ENCODE peak calls at places on chromosomes 5 and 9, in six cellular contexts. One of them, this sample, is unnamed.

GRCh38 chr5:134092875-134093274 is 21.6 kb upstream of the TCF7 start:
- DNase-seq in A549: peak; percentile 26
- DNase-seq in tibial nerve: no peak
- DNase-seq in transverse colon: peak; percentile 66
- DNase-seq in sigmoid colon: no peak
- DNase-seq in HepG2: no peak
- DNase-seq in this sample: no peak

GRCh38 chr5:89313804-89314588 is 431.0 kb upstream of the MEF2C start:
- DNase-seq in tibial nerve: no peak
- DNase-seq in A549: no peak
- DNase-seq in transverse colon: peak; percentile 8
- DNase-seq in sigmoid colon: no peak
- DNase-seq in HepG2: no peak
- DNase-seq in this sample: no peak

GRCh38 chr9:90457386-90458080 is 185.1 kb downstream of the DIRAS2 start:
- DNase-seq in transverse colon: no peak
- DNase-seq in A549: no peak
- DNase-seq in HepG2: no peak
- DNase-seq in sigmoid colon: no peak
- DNase-seq in tibial nerve: no peak
- DNase-seq in this sample: no peak

GRCh38 chr5:38546691-38547146 is 9.7 kb downstream of the LIFR start:
- DNase-seq in sigmoid colon: no peak
- DNase-seq in A549: no peak
- DNase-seq in HepG2: peak; percentile 95
- DNase-seq in tibial nerve: no peak
- DNase-seq in transverse colon: no peak
- DNase-seq in this sample: no peak

GRCh38 chr5:35092703-35093102 is 45.0 kb upstream of the AGXT2 start:
- DNase-seq in tibial nerve: no peak
- DNase-seq in HepG2: no peak
- DNase-seq in sigmoid colon: no peak
- DNase-seq in transverse colon: no peak
- DNase-seq in A549: no peak
- DNase-seq in this sample: no peak

GRCh38 chr9:88387035-88387732 is 1.1 kb upstream of the SPIN1 start:
- DNase-seq in HepG2: peak; percentile 18
- DNase-seq in tibial nerve: peak; percentile 42
- DNase-seq in sigmoid colon: peak; percentile 69
- DNase-seq in A549: peak; percentile 54
- DNase-seq in transverse colon: peak; percentile 74
- DNase-seq in this sample: peak; percentile 49

GRCh38 chr5:69525490-69525889 is 32.9 kb downstream of the OCLN start:
- DNase-seq in A549: no peak
- DNase-seq in sigmoid colon: no peak
- DNase-seq in tibial nerve: no peak
- DNase-seq in transverse colon: no peak
- DNase-seq in HepG2: no peak
- DNase-seq in this sample: no peak

GRCh38 chr5:82298668-82299067 is 20.5 kb upstream of the RPS23 start:
- DNase-seq in transverse colon: no peak
- DNase-seq in HepG2: no peak
- DNase-seq in tibial nerve: no peak
- DNase-seq in sigmoid colon: no peak
- DNase-seq in A549: no peak
- DNase-seq in this sample: no peak

GRCh38 chr9:9079473-9079872 is 1279.9 kb upstream of the DMAC1 start:
- DNase-seq in sigmoid colon: no peak
- DNase-seq in transverse colon: no peak
- DNase-seq in HepG2: no peak
- DNase-seq in tibial nerve: no peak
- DNase-seq in A549: no peak
- DNase-seq in this sample: no peak

GRCh38 chr5:62645223-62645622 is 66.6 kb downstream of the LRRC70 start:
- DNase-seq in tibial nerve: no peak
- DNase-seq in transverse colon: no peak
- DNase-seq in HepG2: peak; percentile 51
- DNase-seq in A549: no peak
- DNase-seq in sigmoid colon: no peak
- DNase-seq in this sample: no peak

GRCh38 chr5:172800088-172800551 is 29.1 kb upstream of the DUSP1 start:
- DNase-seq in tibial nerve: peak; percentile 46
- DNase-seq in HepG2: no peak
- DNase-seq in transverse colon: peak; percentile 58
- DNase-seq in A549: peak; percentile 72
- DNase-seq in sigmoid colon: peak; percentile 84
- DNase-seq in this sample: peak; percentile 95

GRCh38 chr5:14231156-14231555 is 88.0 kb downstream of the TRIO start:
- DNase-seq in A549: no peak
- DNase-seq in sigmoid colon: no peak
- DNase-seq in transverse colon: no peak
- DNase-seq in HepG2: no peak
- DNase-seq in tibial nerve: no peak
- DNase-seq in this sample: no peak

GRCh38 chr5:83006683-83007283 is 70.4 kb downstream of the TMEM167A start:
- DNase-seq in A549: no peak
- DNase-seq in tibial nerve: no peak
- DNase-seq in transverse colon: no peak
- DNase-seq in HepG2: no peak
- DNase-seq in sigmoid colon: no peak
- DNase-seq in this sample: no peak

GRCh38 chr5:177023247-177023703 is 779 bp downstream of the ZNF346 start:
- DNase-seq in A549: no peak
- DNase-seq in transverse colon: no peak
- DNase-seq in sigmoid colon: no peak
- DNase-seq in tibial nerve: no peak
- DNase-seq in HepG2: peak; percentile 9
- DNase-seq in this sample: no peak

GRCh38 chr5:137737349-137738256 is 1.7 kb upstream of the KLHL3 start:
- DNase-seq in transverse colon: peak; percentile 47
- DNase-seq in A549: no peak
- DNase-seq in HepG2: no peak
- DNase-seq in tibial nerve: peak; percentile 58
- DNase-seq in sigmoid colon: no peak
- DNase-seq in this sample: no peak

GRCh38 chr5:39283231-39283818 is 64.0 kb upstream of the FYB1 start:
- DNase-seq in A549: peak; percentile 83
- DNase-seq in sigmoid colon: no peak
- DNase-seq in HepG2: peak; percentile 67
- DNase-seq in transverse colon: peak; percentile 26
- DNase-seq in tibial nerve: peak; percentile 67
- DNase-seq in this sample: no peak

DNA sequence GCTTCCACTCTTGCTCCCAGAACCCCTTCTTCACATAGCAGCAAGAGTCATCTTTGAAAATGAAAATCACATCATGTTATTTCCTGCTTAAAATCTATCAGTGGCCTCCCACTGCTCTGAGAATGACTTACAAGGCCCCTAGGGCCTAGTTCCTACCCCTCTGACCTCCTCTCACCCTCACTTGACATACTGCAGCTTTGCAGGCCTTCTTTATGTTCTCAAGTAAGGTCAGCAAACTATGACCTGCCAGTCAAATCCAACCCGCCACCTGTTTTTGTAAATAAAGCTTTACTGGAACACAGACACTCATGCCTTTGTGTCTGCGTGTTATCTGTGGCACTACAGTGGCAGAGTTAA is 185.7 kb downstream of the NR3C1 start:
- DNase-seq in HepG2: no peak
- DNase-seq in A549: no peak
- DNase-seq in sigmoid colon: no peak
- DNase-seq in transverse colon: no peak
- DNase-seq in tibial nerve: no peak
- DNase-seq in this sample: no peak
- H3K4me1 ChIP-seq in HepG2: peaks cover 26% of the 10 kb centered on the region
- H3K4me1 ChIP-seq in A549: peaks cover 28% of the 10 kb centered on the region
- H3K4me1 ChIP-seq in sigmoid colon: peaks cover 12% of the 10 kb centered on the region
- H3K4me1 ChIP-seq in transverse colon: peaks cover 6% of the 10 kb centered on the region
- H3K4me1 ChIP-seq in tibial nerve: peaks cover 10% of the 10 kb centered on the region
- H3K4me1 ChIP-seq in this sample: peaks cover 30% of the 10 kb centered on the region

GRCh38 chr5:143003328-143003636 is 233.1 kb downstream of the ARHGAP26 start:
- DNase-seq in transverse colon: no peak
- DNase-seq in HepG2: no peak
- DNase-seq in sigmoid colon: no peak
- DNase-seq in A549: no peak
- DNase-seq in tibial nerve: no peak
- DNase-seq in this sample: no peak

GRCh38 chr5:143001764-143002351 is 231.7 kb downstream of the ARHGAP26 start:
- DNase-seq in transverse colon: no peak
- DNase-seq in A549: no peak
- DNase-seq in sigmoid colon: no peak
- DNase-seq in tibial nerve: no peak
- DNase-seq in HepG2: no peak
- DNase-seq in this sample: no peak

GRCh38 chr5:143006511-143006910 is 236.3 kb downstream of the ARHGAP26 start:
- DNase-seq in HepG2: no peak
- DNase-seq in transverse colon: no peak
- DNase-seq in tibial nerve: no peak
- DNase-seq in A549: no peak
- DNase-seq in sigmoid colon: no peak
- DNase-seq in this sample: no peak

GRCh38 chr5:143004361-143004802 is 234.2 kb downstream of the ARHGAP26 start:
- DNase-seq in HepG2: no peak
- DNase-seq in sigmoid colon: no peak
- DNase-seq in A549: no peak
- DNase-seq in transverse colon: no peak
- DNase-seq in tibial nerve: no peak
- DNase-seq in this sample: no peak

DNA sequence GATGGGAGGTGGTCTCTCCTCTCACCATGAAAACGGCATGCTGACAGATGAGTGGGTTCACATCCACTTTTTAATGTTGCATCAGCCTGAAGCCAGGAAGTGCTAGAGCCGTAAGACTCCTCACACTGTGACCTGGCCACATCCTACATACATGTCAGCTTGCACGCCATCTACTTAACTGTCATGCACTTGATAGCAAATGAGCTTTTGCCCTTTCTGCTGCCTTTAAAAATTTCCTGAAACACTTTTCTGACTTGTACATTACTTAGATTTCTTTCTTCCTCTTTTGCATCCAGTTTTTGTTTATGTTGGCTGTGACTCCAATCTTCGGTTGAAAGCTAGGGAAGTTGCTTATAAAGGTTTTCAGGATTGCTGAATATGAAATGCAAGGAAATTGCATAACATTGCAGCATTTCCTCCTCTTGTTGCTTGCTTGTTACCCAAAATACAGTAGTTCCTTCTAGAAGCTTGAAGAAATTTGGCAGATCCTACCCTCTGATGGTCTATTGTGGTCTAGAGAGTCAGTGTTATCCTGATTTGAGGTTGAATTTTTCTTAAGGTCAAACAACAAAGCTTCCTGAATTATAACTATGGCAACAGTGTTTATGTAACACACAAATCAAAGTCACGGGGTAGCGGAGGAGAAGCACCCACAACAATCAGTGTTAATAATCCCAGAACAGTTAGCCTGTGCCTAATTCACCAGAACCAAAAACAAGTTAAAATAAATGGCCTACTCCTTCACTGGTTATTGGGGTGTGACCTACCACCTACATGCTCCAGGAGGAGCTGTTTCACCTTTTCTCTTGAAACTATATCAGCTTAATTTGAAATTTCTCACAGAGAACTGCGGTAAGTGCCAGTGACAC is 232.5 kb downstream of the ARHGAP26 start:
- DNase-seq in HepG2: no peak
- DNase-seq in sigmoid colon: no peak
- DNase-seq in A549: peak; percentile 57
- DNase-seq in transverse colon: peak; percentile 54
- DNase-seq in tibial nerve: peak; percentile 41
- DNase-seq in this sample: peak; percentile 62
- TF ChIP-seq EP300 in HepG2: no peak
- TF ChIP-seq EP300 in sigmoid colon: no peak
- TF ChIP-seq EP300 in A549: no peak
- TF ChIP-seq EP300 in transverse colon: no peak
- TF ChIP-seq EP300 in tibial nerve: peak; percentile 95
- TF ChIP-seq EP300 in this sample: peak; percentile 63

DNA sequence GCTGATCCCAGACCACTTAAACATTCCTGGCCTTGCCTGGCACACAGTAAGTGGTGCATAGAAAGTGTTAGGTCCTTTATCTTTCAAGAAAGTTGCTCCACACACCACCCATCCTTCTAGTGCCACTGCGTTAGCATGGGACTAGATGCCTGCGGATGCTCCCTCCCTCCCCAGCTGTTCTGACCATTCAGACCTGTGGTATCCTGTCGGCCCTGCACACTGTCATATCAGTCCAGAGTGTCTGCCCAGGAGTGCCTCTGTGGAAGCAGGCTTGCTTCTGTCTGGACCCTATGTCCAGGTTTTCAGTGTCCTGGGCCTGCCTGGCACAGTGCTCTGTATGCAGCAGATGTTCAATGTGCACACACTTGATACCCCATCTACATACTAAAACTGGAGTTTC is 38.3 kb upstream of the SMU1 start:
- DNase-seq in A549: no peak
- DNase-seq in transverse colon: peak; percentile 0
- DNase-seq in sigmoid colon: no peak
- DNase-seq in tibial nerve: no peak
- DNase-seq in HepG2: no peak
- DNase-seq in this sample: no peak
- H3K4me1 ChIP-seq in A549: peaks cover 15% of the 10 kb centered on the region
- H3K4me1 ChIP-seq in transverse colon: no peaks in the 10 kb centered on the region
- H3K4me1 ChIP-seq in sigmoid colon: no peaks in the 10 kb centered on the region
- H3K4me1 ChIP-seq in tibial nerve: peaks cover 14% of the 10 kb centered on the region
- H3K4me1 ChIP-seq in HepG2: no peaks in the 10 kb centered on the region
- H3K4me1 ChIP-seq in this sample: peaks cover 11% of the 10 kb centered on the region

GRCh38 chr5:60356716-60357115 is 343.2 kb downstream of the DEPDC1B start:
- DNase-seq in HepG2: no peak
- DNase-seq in A549: no peak
- DNase-seq in transverse colon: no peak
- DNase-seq in sigmoid colon: no peak
- DNase-seq in tibial nerve: no peak
- DNase-seq in this sample: no peak
- TF ChIP-seq EP300 in HepG2: no peak
- TF ChIP-seq EP300 in A549: no peak
- TF ChIP-seq EP300 in transverse colon: no peak
- TF ChIP-seq EP300 in sigmoid colon: no peak
- TF ChIP-seq EP300 in tibial nerve: no peak
- TF ChIP-seq EP300 in this sample: no peak

DNA sequence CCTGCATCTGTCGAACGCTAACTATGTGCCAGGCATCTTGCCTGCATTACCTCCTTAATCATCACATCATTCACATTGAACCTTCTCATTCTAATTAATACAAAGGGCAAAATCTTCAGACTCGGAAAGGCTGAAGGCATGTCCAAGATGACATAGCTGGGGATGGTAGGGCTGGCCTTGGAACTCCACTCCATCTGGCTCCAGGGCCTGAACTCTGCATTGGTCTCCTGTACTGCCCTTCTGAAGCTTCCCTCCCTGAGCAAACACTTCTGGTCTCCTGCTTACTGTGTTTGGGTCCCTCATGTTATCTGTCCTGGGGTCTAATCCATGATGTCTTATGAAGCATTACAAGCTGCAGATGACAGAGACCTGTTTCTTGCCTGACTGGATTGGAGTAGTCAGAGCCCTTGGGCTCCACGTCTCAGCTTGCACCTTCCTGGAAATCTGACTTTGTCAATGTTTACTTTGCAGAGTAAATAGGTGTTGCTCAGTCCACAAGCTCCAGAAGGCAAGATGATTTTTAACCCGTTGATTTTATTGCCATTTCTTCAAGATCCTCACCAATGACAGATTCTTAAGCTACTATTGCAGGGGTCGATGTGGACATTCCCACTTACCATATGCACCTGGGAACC is 106.1 kb downstream of the GALNT10 start:
- DNase-seq in tibial nerve: no peak
- DNase-seq in HepG2: no peak
- DNase-seq in transverse colon: peak; percentile 24
- DNase-seq in sigmoid colon: no peak
- DNase-seq in A549: peak; percentile 74
- DNase-seq in this sample: no peak
- H3K4me1 ChIP-seq in tibial nerve: no peaks in the 10 kb centered on the region
- H3K4me1 ChIP-seq in HepG2: peaks cover 27% of the 10 kb centered on the region
- H3K4me1 ChIP-seq in transverse colon: no peaks in the 10 kb centered on the region
- H3K4me1 ChIP-seq in sigmoid colon: peaks cover 2% of the 10 kb centered on the region
- H3K4me1 ChIP-seq in A549: peaks cover 77% of the 10 kb centered on the region
- H3K4me1 ChIP-seq in this sample: no peaks in the 10 kb centered on the region